ENCODE peak calls at places on chromosomes 12 and 14, in eight cellular contexts. P is HCT116, H is adrenal gland, V is stomach, R is ovary, B is gastrocnemius medialis, A is prostate gland, K is heart left ventricle. I is an unnamed sample.
A peak's percentile ranks its signal among the peaks of the same experiment; 100 is the strongest.

GRCh38 chr12:57461326-57461903 is 1.8 kb downstream of the GLI1 start:
- DNase-seq in R (peak; percentile 78), K (peak; percentile 75), A (peak; percentile 41), V (peak; percentile 46), H (no peak), B (no peak), P (no peak), I (no peak)

GRCh38 chr12:5200276-5201087 is 156.8 kb downstream of the KCNA5 start:
- DNase-seq in P (peak; percentile 4), K (peak; percentile 77), R (peak; percentile 35), H (peak; percentile 59), A (peak; percentile 59), B (no peak), V (peak; percentile 62), I (no peak)

GRCh38 chr14:29085546-29085945 is 319.0 kb downstream of the FOXG1 start:
- DNase-seq in R (no peak), B (no peak), P (no peak), K (no peak), H (no peak), A (no peak), V (no peak), I (no peak)

GRCh38 chr12:3045989-3046388 is 31.2 kb upstream of the TSPAN9 start:
- DNase-seq in B (no peak), H (no peak), R (no peak), P (no peak), V (no peak), A (no peak), K (no peak), I (no peak)

GRCh38 chr12:38905480-38906351 is at the start of gene CPNE8:
- DNase-seq in B (peak; percentile 65), K (peak; percentile 92), R (peak; percentile 84), P (peak; percentile 48), V (peak; percentile 61), H (peak; percentile 92), A (peak; percentile 41), I (peak; percentile 97)

GRCh38 chr12:92506891-92507290 is 195.9 kb upstream of the PLEKHG7 start:
- DNase-seq in A (no peak), H (no peak), R (no peak), K (no peak), V (no peak), P (no peak), B (no peak), I (no peak)

GRCh38 chr14:35988972-35989690 is 163.0 kb downstream of the BRMS1L start:
- DNase-seq in H (no peak), V (no peak), A (no peak), B (no peak), P (no peak), K (no peak), R (no peak), I (peak; percentile 84)

GRCh38 chr12:132492951-132493350 is 3.0 kb downstream of the FBRSL1 start:
- DNase-seq in P (no peak), H (no peak), B (no peak), V (no peak), A (no peak), K (peak; percentile 53), R (no peak), I (no peak)

GRCh38 chr14:20327005-20327869 is 5.8 kb downstream of the CCNB1IP1 start:
- DNase-seq in B (no peak), A (peak; percentile 32), K (no peak), R (no peak), P (peak; percentile 58), V (no peak), H (no peak), I (no peak)

GRCh38 chr12:118357327-118358007 is 15.2 kb downstream of the TAOK3 start:
- DNase-seq in R (no peak), H (peak; percentile 74), P (peak; percentile 63), A (no peak), K (no peak), V (no peak), B (peak; percentile 23), I (no peak)

GRCh38 chr12:49089831-49090773 is 4.5 kb downstream of the DHH start:
- DNase-seq in B (no peak), K (peak; percentile 69), P (no peak), V (peak; percentile 31), R (peak; percentile 72), A (no peak), H (peak; percentile 65), I (no peak)

GRCh38 chr14:69711471-69712216 is 55.3 kb upstream of the SRSF5 start:
- DNase-seq in V (no peak), P (no peak), B (no peak), R (no peak), H (no peak), A (no peak), K (no peak), I (no peak)

GRCh38 chr12:102879144-102879763 is 37.8 kb downstream of the PAH start:
- DNase-seq in A (peak; percentile 12), H (peak; percentile 87), K (no peak), V (no peak), B (peak; percentile 15), R (peak; percentile 65), P (peak; percentile 76), I (no peak)

GRCh38 chr12:54360717-54361456 is 3.4 kb downstream of the GPR84 start:
- DNase-seq in K (peak; percentile 82), R (peak; percentile 90), V (peak; percentile 87), A (peak; percentile 70), B (no peak), P (peak; percentile 77), H (peak; percentile 94), I (no peak)

GRCh38 chr14:54343276-54344121 is 53.3 kb upstream of the CDKN3 start:
- DNase-seq in V (no peak), K (no peak), H (no peak), P (no peak), R (no peak), B (peak; percentile 23), A (peak; percentile 58), I (no peak)

GRCh38 chr14:27256805-27257204 is 659.0 kb upstream of the NOVA1 start:
- DNase-seq in K (no peak), A (no peak), B (no peak), V (no peak), P (no peak), H (no peak), R (no peak), I (no peak)

GRCh38 chr14:27253946-27254345 is 656.1 kb upstream of the NOVA1 start:
- DNase-seq in B (no peak), P (no peak), V (no peak), A (no peak), K (no peak), H (no peak), R (no peak), I (no peak)
- TF ChIP-seq POLR2A in B (no peak), P (no peak), V (no peak), A (no peak), K (no peak), H (no peak), R (no peak), I (no peak)

DNA sequence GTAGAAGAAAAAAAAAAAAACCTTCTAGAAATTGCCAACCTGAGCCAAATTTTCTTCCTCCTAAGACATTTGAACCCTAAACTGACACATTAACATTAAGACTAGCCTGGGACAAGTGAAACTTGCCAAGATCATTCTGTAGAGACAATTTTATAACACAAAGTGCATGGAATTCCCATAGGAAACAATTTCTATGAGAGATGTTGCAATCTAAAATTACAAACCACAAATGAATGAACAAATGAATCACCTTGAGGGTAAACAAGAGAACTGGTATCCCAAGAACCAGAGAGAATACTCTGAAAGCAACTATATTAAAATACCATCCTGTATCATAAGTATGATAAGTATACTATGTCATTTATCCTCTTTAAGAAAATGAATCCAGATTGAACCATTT is 165.3 kb downstream of the DICER1 start:
- DNase-seq in P (no peak), K (no peak), A (no peak), H (no peak), R (no peak), V (no peak), B (no peak), I (no peak)
- H3K9me3 ChIP-seq in P (no peaks in the 10 kb centered on the region), K (peaks cover 4% of the 10 kb centered on the region), A (no peaks in the 10 kb centered on the region), H (no peaks in the 10 kb centered on the region), R (no peaks in the 10 kb centered on the region), V (no peaks in the 10 kb centered on the region), B (no peaks in the 10 kb centered on the region), I (no peaks in the 10 kb centered on the region)

GRCh38 chr12:47775100-47775911 is 2.3 kb downstream of the SLC48A1 start:
- DNase-seq in H (peak; percentile 74), A (no peak), K (peak; percentile 64), R (peak; percentile 74), B (no peak), V (no peak), P (no peak), I (no peak)

GRCh38 chr12:47774664-47775063 is 1.6 kb downstream of the SLC48A1 start:
- DNase-seq in B (no peak), P (no peak), H (no peak), V (no peak), R (no peak), K (peak; percentile 42), A (no peak), I (no peak)

GRCh38 chr12:47772738-47773061 is 338 bp upstream of the SLC48A1 start:
- DNase-seq in B (no peak), P (no peak), V (no peak), A (no peak), H (no peak), R (no peak), K (no peak), I (no peak)

GRCh38 chr12:47773062-47773857 is at the start of gene SLC48A1:
- DNase-seq in P (no peak), A (peak; percentile 57), H (peak; percentile 78), V (peak; percentile 83), B (peak; percentile 54), K (peak; percentile 91), R (peak; percentile 87), I (no peak)

DNA sequence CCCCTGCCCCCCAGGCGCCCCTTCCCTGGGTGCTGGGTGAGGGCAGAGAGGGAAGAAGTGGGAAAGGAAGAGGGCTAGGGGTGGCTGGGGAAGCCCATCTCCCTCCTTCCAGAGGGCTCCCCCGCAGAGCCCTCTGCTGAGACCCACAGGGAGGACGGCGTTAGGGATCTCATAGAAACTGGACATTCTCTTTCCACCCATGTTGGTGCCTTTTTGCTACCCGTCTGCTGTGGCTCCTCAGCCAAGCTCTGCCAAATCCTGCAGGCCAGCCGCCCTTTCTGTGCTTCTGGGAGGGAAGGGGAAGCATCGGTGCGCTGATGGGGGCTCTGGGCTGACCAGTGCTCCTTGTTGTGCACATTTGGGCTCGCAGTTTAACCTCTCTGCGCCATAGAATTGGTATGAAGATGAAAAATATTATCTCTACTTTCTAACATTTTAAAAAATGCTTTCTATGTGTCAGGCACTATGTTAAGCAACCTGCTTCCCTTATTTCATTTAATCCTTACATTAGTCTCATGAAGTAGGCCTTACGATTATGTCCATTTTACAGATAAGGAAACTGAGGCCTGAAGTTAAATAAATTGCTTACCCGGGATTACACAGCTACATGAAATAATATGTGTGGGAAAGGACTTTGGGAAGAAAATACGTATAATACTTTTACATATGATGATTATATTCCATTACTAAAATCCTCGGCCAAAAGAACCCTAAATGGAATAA is 981 bp downstream of the SLC48A1 start:
- DNase-seq in A (no peak), V (no peak), R (no peak), K (no peak), H (no peak), P (no peak), B (no peak), I (no peak)
- TF ChIP-seq POLR2A in A (no peak), V (no peak), R (no peak), K (no peak), H (no peak), P (no peak), B (no peak), I (no peak)

DNA sequence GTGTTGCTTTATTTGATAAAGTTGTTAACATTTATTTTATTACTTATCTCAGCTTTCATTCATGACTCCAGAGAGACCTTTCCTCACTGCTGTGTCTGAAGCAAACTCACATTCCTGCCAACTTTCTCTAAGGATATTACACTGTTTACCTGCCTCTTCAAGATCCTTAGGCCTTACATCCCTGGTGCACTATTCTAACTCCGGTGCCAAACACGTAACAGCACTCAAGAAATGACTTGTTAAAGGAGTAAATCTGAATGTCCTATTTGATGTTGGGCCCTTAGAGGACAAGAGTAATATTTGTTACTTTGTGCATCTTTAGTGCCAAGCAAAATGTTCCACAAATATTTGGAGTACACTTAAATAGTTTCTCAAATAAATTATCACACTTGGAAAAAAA is 324.1 kb upstream of the FLRT2 start:
- DNase-seq in H (no peak), B (no peak), V (no peak), K (no peak), A (no peak), R (no peak), P (no peak), I (no peak)
- H3K9me3 ChIP-seq in H (no peaks in the 10 kb centered on the region), B (no peaks in the 10 kb centered on the region), V (no peaks in the 10 kb centered on the region), K (no peaks in the 10 kb centered on the region), A (no peaks in the 10 kb centered on the region), R (no peaks in the 10 kb centered on the region), P (no peaks in the 10 kb centered on the region), I (no peaks in the 10 kb centered on the region)